ENCODE peak calls at places on chromosomes 1 and 21, in four cellular contexts. N, X, U and O are unnamed samples.

GRCh38 chr1:26608895-26609294 is 79.3 kb downstream of the RPS6KA1 start:
- DNase-seq in U (no peak), N (no peak), X (no peak), O (no peak)

GRCh38 chr1:55789466-55789865 is 574.3 kb upstream of the USP24 start:
- DNase-seq in N (no peak), X (no peak), U (no peak), O (no peak)

GRCh38 chr21:46227811-46228344 is 696 bp downstream of the LSS start:
- DNase-seq in U (no peak), N (no peak), X (peak), O (peak)

GRCh38 chr1:1426496-1426960 is 5.5 kb upstream of the ANKRD65 start:
- DNase-seq in N (no peak), X (no peak), U (no peak), O (no peak)

GRCh38 chr1:178483251-178483957 is 13.4 kb downstream of the CLEC20A start:
- DNase-seq in X (no peak), U (no peak), N (no peak), O (no peak)

GRCh38 chr1:34827341-34827941 is 32.1 kb downstream of the SMIM12 start:
- DNase-seq in X (no peak), N (no peak), U (no peak), O (no peak)

GRCh38 chr21:41360072-41360821 is 1.6 kb upstream of the MX2 start:
- DNase-seq in N (peak), U (no peak), X (peak), O (no peak)

GRCh38 chr1:21537932-21538630 is 28.9 kb downstream of the ALPL start:
- DNase-seq in N (no peak), U (no peak), X (peak), O (no peak)

GRCh38 chr1:241473026-241473425 is 46.5 kb downstream of the FH start:
- DNase-seq in X (no peak), U (no peak), N (no peak), O (no peak)

GRCh38 chr1:219312967-219313366 is 139.3 kb downstream of the LYPLAL1 start:
- DNase-seq in X (no peak), U (no peak), N (peak), O (peak)

GRCh38 chr1:229537894-229538293 is 20.6 kb downstream of the ABCB10 start:
- DNase-seq in N (no peak), X (no peak), U (no peak), O (no peak)

GRCh38 chr1:90458023-90458422 is 259.1 kb downstream of the BARHL2 start:
- DNase-seq in U (no peak), X (no peak), N (no peak), O (no peak)

GRCh38 chr1:61133048-61134019 is 51.0 kb downstream of the NFIA start:
- DNase-seq in N (no peak), X (no peak), U (no peak), O (no peak)

GRCh38 chr1:24463756-24464377 is 38.8 kb upstream of the RCAN3 start:
- DNase-seq in X (peak), U (no peak), N (no peak), O (no peak)

GRCh38 chr1:44313265-44313918 is 41.7 kb downstream of the ERI3 start:
- DNase-seq in N (no peak), X (no peak), U (no peak), O (no peak)

GRCh38 chr21:41361786-41362604 is at the start of gene MX2:
- DNase-seq in X (no peak), U (no peak), N (peak), O (peak)

GRCh38 chr1:228471762-228472398 is 15.3 kb upstream of the RNF187 start:
- DNase-seq in N (peak), U (no peak), X (peak), O (peak)

GRCh38 chr1:8133657-8134430 is 107.7 kb upstream of the ERRFI1 start:
- DNase-seq in N (peak), U (no peak), X (no peak), O (peak)

GRCh38 chr1:53278294-53278693 is 40.0 kb upstream of the MAGOH start:
- DNase-seq in X (no peak), N (peak), U (peak), O (peak)

GRCh38 chr1:16009030-16009460 is 5.0 kb downstream of the SRARP start:
- DNase-seq in N (peak), X (peak), U (peak), O (peak)

GRCh38 chr1:3674100-3675094 is 22.1 kb downstream of the TP73 start:
- DNase-seq in X (peak), U (no peak), N (no peak), O (no peak)

GRCh38 chr1:37189111-37189510 is 154.8 kb upstream of the GRIK3 start:
- DNase-seq in U (no peak), N (no peak), X (no peak), O (no peak)

GRCh38 chr1:227885648-227886502 is 61.9 kb downstream of the WNT9A start:
- DNase-seq in X (no peak), U (no peak), N (peak), O (no peak)

GRCh38 chr1:172935062-172935592 is 115.6 kb downstream of the TNFSF18 start:
- DNase-seq in U (no peak), X (no peak), N (peak), O (peak)

GRCh38 chr1:37925316-37925715 is 21.5 kb downstream of the INPP5B start:
- DNase-seq in X (no peak), N (no peak), U (no peak), O (no peak)

GRCh38 chr1:159282118-159282517 is 20.0 kb upstream of the FCER1A start:
- DNase-seq in X (peak), U (no peak), N (no peak), O (no peak)

GRCh38 chr1:53477626-53478025 is 18.4 kb downstream of the DMRTB1 start:
- DNase-seq in N (no peak), U (no peak), X (no peak), O (no peak)

GRCh38 chr21:30561264-30561895 is at the start of gene KRTAP19-7:
- DNase-seq in X (no peak), U (no peak), N (no peak), O (no peak)

GRCh38 chr1:168419746-168420145 is 124.1 kb downstream of the XCL2 start:
- DNase-seq in X (peak), U (no peak), N (no peak), O (no peak)

GRCh38 chr1:54570161-54570560 is 22.1 kb downstream of the ACOT11 start:
- DNase-seq in X (no peak), N (no peak), U (no peak), O (no peak)

GRCh38 chr21:34986561-34987533 is 62.3 kb downstream of the RUNX1 start:
- DNase-seq in N (peak), U (peak), X (peak), O (peak)
- H2BK5ac ChIP-seq in N (peak), U (no peak), X (no peak), O (peak)

DNA sequence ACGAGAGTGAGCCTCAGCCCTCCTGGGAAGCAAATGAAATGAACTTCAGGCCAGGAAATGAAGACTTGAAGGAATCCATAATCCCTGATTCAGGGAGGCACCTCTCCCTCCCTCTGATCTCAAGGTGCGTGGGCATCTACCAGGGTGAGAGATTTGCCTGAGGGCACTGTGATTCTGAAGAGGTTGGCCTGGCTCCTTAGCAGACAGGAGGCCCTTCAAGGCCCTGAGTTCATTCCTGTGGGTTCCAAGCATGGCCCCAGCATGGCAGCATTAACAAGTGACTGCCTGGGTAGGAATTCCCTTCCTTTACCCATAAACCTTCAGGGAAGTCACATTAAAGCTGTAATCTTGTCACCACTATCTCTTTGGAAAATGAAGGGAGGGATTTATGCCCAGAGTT is 29.8 kb upstream of the IFNGR2 start:
- DNase-seq in U (no peak), X (peak), N (no peak), O (no peak)
- H2BK5ac ChIP-seq in U (no peak), X (no peak), N (no peak), O (no peak)

GRCh38 chr1:68293122-68293521 is 60.8 kb upstream of the WLS start:
- DNase-seq in X (peak), N (no peak), U (no peak), O (no peak)
- H2BK5ac ChIP-seq in X (peak), N (peak), U (no peak), O (peak)

GRCh38 chr1:18304151-18304869 is 176.4 kb upstream of the KLHDC7A start:
- DNase-seq in U (no peak), N (no peak), X (no peak), O (no peak)
- H2BK5ac ChIP-seq in U (no peak), N (no peak), X (no peak), O (no peak)

DNA sequence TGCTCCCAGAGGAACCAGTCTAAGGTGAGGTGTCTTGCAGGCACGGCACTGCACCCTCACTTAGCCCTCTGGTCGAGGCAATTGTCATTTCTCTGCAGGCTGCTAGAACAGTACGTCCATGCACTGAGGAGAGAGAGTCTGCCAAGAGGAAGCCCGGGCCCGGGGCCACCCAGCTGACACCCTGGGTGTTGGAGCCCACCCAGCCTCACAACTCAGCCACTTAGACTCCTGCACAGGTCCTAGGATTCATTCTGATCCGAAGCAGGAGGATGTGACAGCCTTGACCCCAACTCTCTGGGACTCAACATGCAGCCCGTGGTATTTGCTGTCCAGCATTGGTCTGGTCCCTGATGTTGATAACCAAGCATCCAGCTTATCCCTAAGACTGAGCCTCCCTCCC is 111.9 kb downstream of the ADSS2 start:
- DNase-seq in X (no peak), N (no peak), U (no peak), O (no peak)
- H2BK5ac ChIP-seq in X (no peak), N (no peak), U (no peak), O (no peak)

DNA sequence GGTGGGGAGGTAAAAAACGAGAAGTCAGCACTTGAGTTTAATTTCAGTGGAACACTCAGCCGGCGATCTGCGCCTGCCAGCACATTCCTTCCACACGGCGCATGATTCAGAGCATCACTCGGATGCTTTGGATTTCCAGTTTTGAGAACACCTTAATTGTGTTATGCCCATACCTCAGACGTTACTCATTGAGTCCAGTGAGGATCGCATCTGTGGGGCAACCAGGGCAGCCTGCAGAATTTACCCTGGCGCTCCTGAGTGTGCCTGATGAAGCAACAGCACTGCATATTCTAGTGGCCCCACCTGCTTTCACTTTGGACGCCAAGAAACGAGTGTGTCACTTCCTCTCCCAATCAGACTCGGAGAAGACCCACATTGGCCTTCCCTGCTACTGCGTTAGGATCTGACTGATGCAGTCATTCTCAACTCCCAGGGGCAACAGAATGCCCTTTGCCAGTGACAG is 19.9 kb downstream of the FAM89A start:
- DNase-seq in U (no peak), X (peak), N (peak), O (peak)
- H2BK5ac ChIP-seq in U (peak), X (no peak), N (peak), O (no peak)

DNA sequence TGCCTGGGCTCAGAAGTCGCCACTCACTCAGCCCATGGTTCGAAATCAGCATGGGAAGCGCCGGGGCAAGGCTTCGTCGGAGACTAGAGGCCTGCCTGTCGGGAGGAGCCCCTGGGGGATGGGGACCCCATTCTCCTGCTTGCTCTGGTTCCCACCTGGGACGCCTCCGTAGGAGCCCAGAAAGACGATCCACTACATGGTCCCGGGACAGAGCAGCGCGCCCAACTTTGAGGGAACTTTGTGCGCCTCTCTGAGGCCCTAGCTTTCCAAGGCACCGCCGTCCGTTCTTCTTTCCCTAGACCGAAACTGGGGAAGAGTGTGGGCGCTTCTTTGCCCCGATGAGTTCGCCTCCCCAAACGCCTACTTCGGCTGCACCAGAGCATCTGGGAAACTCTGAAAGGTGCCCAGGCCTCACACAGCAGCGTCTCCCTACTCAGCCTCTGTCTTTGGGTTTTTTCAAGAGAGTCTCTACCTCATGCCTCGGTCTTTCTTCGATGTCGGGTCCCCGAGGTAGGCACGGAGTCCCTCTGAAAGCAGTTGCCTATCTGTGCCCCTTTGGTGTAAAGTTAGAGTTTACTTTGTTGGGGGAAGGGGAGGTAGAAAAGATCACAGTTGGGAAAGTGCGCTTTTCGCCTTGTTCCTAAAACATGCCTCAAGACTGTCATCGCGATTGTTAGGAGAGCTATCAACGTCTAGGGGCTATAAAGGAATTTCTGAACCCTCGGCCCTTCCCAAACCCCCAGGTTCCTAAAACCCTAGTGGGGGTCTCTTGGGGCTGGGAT is 14.0 kb downstream of the NR5A2 start:
- DNase-seq in N (no peak), U (peak), X (peak), O (no peak)
- H2BK5ac ChIP-seq in N (no peak), U (no peak), X (no peak), O (no peak)

GRCh38 chr1:42450081-42450480 is 5.7 kb downstream of the ZMYND12 start:
- DNase-seq in U (no peak), X (no peak), N (no peak), O (no peak)

GRCh38 chr1:42456754-42457089 is 379 bp downstream of the PPCS start:
- DNase-seq in X (peak), N (peak), U (no peak), O (peak)

GRCh38 chr1:42453386-42453785 is 2.4 kb downstream of the ZMYND12 start:
- DNase-seq in X (no peak), U (no peak), N (no peak), O (no peak)

GRCh38 chr1:42456010-42456753 is at the start of the genes PPCS and ZMYND12:
- DNase-seq in N (peak), X (peak), U (peak), O (peak)

GRCh38 chr1:42454409-42454808 is 1.4 kb downstream of the ZMYND12 start:
- DNase-seq in U (no peak), N (no peak), X (peak), O (no peak)
- H2BK5ac ChIP-seq in U (no peak), N (no peak), X (no peak), O (no peak)

DNA sequence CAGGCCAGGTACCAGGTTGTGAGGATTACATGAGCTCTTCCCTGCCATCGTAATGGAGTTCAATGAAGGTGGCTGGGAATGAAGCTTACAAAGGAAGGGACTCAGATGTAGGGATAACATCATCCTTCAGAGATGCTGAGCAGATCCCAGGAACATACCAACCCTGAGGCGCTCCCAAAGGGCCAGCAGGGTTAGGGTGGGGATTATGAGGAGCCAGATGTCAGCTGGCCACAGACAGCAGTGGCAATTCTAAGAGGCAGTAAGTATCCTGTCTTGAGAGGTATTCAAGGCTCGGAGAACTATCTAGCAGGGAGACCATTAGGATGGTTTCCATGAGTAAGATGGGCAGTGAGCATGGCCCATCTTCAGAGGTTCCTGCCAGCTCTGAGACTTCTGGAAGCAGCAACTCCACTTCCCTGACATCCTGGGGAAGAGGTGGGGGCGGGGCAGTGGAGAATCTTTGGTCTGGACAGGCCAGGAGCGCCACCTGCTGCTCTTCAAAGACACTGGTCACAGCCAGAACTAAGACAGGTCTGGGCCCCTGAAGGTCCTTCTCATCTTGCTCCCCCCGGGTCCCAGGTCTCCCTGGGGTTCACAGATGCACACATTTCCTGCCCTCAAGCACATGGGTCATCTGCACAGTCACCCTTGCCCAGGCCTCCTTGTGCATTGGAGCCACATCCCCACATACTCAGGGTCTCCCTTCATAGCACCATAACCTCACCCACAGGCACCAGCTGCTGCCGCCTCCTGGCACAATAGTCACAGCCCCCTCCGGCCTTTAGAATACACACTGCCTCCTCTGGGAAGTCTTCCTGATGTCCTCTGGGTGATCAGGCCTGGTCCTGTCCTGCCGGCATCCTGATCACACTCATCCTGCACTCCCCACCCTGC is 2.8 kb upstream of the SDC3 start:
- DNase-seq in X (peak), N (peak), U (peak), O (peak)
- H2BK5ac ChIP-seq in X (no peak), N (no peak), U (peak), O (no peak)